ENCODE peak calls at places on chromosomes 7 and 10, in ten cellular contexts. X is A549; T is uterus; Y is IMR-90; H is PC-9; U is Peyer's patch; J is OCI-LY7; N is suprapubic skin; A is CD8-positive, alpha-beta T cell; I is heart right ventricle. V is an unnamed sample.

GRCh38 chr7:16951483-16952080 is 69.8 kb upstream of the AGR3 start:
- DNase-seq in X (no peak), T (no peak), Y (no peak), H (no peak), U (no peak), J (no peak), N (no peak), A (no peak), I (no peak), V (no peak)

GRCh38 chr7:95066736-95067530 is 159.5 kb downstream of the PPP1R9A start:
- DNase-seq in X (peak; percentile 36), T (no peak), Y (peak; percentile 14), H (no peak), U (no peak), J (no peak), N (no peak), A (no peak), I (no peak), V (no peak)

GRCh38 chr10:95229724-95230627 is 35.9 kb downstream of the ACSM6 start:
- DNase-seq in X (peak; percentile 60), T (no peak), Y (peak; percentile 98), H (peak; percentile 48), U (no peak), J (no peak), N (no peak), A (no peak), I (no peak), V (no peak)

GRCh38 chr7:28661826-28662225 is 249.5 kb downstream of the CREB5 start:
- DNase-seq in X (no peak), T (no peak), Y (no peak), H (no peak), U (no peak), J (no peak), N (no peak), A (no peak), I (no peak), V (no peak)

GRCh38 chr7:117582219-117582704 is 102.4 kb downstream of the CFTR start:
- DNase-seq in X (peak; percentile 59), T (no peak), Y (peak; percentile 98), H (peak; percentile 78), U (no peak), J (no peak), N (no peak), A (no peak), I (peak; percentile 57), V (no peak)

GRCh38 chr7:140640727-140641531 is at the start of gene DENND2A:
- DNase-seq in X (no peak), T (peak; percentile 87), Y (peak; percentile 76), H (no peak), U (peak; percentile 66), J (no peak), N (peak; percentile 83), A (no peak), I (peak; percentile 82), V (peak; percentile 81)

GRCh38 chr10:86206216-86206615 is 160.4 kb downstream of the GRID1 start:
- DNase-seq in X (no peak), T (no peak), Y (no peak), H (no peak), U (peak; percentile 40), J (no peak), N (peak; percentile 76), A (no peak), I (no peak), V (peak; percentile 69)

GRCh38 chr7:74051629-74052410 is 23.8 kb downstream of the ELN start:
- DNase-seq in X (peak; percentile 52), T (no peak), Y (no peak), H (peak; percentile 78), U (peak; percentile 59), J (peak; percentile 52), N (no peak), A (no peak), I (no peak), V (peak; percentile 63)

GRCh38 chr10:93106631-93107072 is 33.0 kb downstream of the CYP26A1 start:
- DNase-seq in X (no peak), T (no peak), Y (peak; percentile 10), H (no peak), U (no peak), J (no peak), N (no peak), A (no peak), I (no peak), V (no peak)

GRCh38 chr7:158815046-158815445 is 14.3 kb downstream of the ESYT2 start:
- DNase-seq in X (no peak), T (no peak), Y (peak; percentile 37), H (peak; percentile 9), U (no peak), J (no peak), N (no peak), A (no peak), I (no peak), V (no peak)

GRCh38 chr7:138919912-138920311 is 61.3 kb downstream of the KIAA1549 start:
- DNase-seq in X (no peak), T (no peak), Y (no peak), H (no peak), U (no peak), J (no peak), N (no peak), A (no peak), I (no peak), V (no peak)

GRCh38 chr7:146654048-146654447 is 537.4 kb downstream of the CNTNAP2 start:
- DNase-seq in X (no peak), T (no peak), Y (no peak), H (no peak), U (no peak), J (no peak), N (no peak), A (no peak), I (no peak), V (no peak)

DNA sequence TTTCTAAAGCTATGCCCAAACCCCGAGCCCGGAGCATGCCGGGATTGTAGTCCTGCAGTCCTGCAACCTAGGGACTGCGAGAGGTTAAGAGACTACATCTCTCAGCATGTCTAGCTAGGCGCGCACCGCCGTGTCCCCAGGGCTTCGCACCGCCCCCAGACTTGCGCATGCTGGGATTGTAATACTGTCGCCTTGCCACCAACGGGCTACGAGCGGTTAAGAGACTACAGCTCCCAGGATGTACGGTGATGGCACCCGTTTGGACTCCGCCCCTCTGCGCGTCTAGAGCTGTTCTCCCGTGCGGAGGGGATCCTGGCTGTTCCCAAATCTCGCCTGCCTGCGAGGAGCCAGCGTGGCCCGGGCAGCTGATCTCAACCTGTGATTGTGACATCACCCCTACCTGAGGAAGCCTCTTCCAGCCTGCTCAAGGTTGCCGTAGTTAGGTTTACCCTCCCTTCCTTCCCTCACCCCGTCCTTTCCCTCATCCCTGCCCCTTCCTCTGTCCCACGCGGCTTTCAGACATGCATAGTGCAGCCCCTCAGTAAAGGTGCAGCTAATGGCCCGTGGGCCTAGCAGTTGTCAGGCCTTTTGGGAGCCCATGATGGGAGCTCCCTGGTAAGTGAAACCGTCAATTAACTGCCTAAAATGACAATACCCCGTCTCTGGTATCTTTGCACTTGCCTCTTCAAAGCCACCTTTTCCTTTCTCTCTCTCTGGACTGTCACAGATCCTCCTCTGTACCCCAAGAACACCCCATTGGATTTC is 6.3 kb upstream of the ZNF736 start:
- DNase-seq in X (no peak), T (peak; percentile 90), Y (peak; percentile 68), H (peak; percentile 94), U (peak; percentile 92), J (peak; percentile 98), N (peak; percentile 95), A (peak; percentile 89), I (peak; percentile 91), V (peak; percentile 99)
- H3K4me3 ChIP-seq in X (no peak overlapping the region), T (peak overlapping the region; percentile 51), Y (peak overlapping the region; percentile 59), H (peak overlapping the region; percentile 73), U (peak overlapping the region; percentile 69), J (peak overlapping the region; percentile 91), N (peak overlapping the region; percentile 55), A (peak overlapping the region; percentile 80), I (peak overlapping the region; percentile 64), V (peak overlapping the region; percentile 57)

GRCh38 chr10:89296227-89296648 is 5.6 kb upstream of the IFIT2 start:
- DNase-seq in X (no peak), T (no peak), Y (peak; percentile 79), H (no peak), U (no peak), J (peak; percentile 11), N (no peak), A (no peak), I (no peak), V (no peak)
- H3K4me1 ChIP-seq in X (peaks cover 10% of the 10 kb centered on the region), T (no peaks in the 10 kb centered on the region), Y (peaks cover 6% of the 10 kb centered on the region), H (peaks cover 14% of the 10 kb centered on the region), U (no peaks in the 10 kb centered on the region), J (peaks cover 3% of the 10 kb centered on the region), N (peaks cover 26% of the 10 kb centered on the region), A (peaks cover 7% of the 10 kb centered on the region), I (peaks cover 5% of the 10 kb centered on the region), V (peaks cover 43% of the 10 kb centered on the region)

DNA sequence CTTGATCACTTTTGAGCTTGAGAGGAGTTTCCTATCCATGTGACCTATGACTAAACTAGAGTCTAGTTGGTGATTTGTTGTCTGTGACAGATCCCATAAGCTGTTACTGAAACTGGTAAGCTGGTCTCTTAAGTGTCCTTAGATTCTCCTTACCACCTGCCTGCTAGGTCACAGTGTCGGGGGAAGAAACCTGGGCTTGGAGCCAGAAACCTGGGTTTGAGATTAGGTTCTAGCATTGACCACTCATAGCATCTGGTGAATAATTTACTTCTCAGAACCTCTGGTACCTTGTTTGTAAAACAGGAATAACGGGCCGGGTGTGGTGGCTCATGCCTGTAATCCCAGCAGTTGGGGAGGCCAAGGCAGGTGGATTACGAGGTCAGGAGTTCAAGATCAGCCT is 21.8 kb upstream of the ITPRID1 start:
- DNase-seq in X (no peak), T (no peak), Y (no peak), H (no peak), U (no peak), J (no peak), N (no peak), A (no peak), I (no peak), V (no peak)
- TF ChIP-seq CTCF in X (no peak), T (no peak), Y (no peak), H (no peak), U (no peak), J (no peak), N (no peak), A (no peak), I (no peak), V (no peak)

GRCh38 chr7:155256081-155256760 is 41.5 kb upstream of the INSIG1 start:
- DNase-seq in X (no peak), T (no peak), Y (no peak), H (no peak), U (peak; percentile 30), J (no peak), N (no peak), A (no peak), I (no peak), V (peak; percentile 48)

GRCh38 chr7:155259791-155260497 is 37.7 kb upstream of the INSIG1 start:
- DNase-seq in X (no peak), T (no peak), Y (no peak), H (no peak), U (no peak), J (no peak), N (no peak), A (no peak), I (no peak), V (peak; percentile 72)

GRCh38 chr7:155257482-155258232 is 40.0 kb upstream of the INSIG1 start:
- DNase-seq in X (no peak), T (peak; percentile 71), Y (no peak), H (peak; percentile 35), U (no peak), J (no peak), N (peak; percentile 89), A (no peak), I (peak; percentile 82), V (no peak)

GRCh38 chr7:155256761-155257481 is 40.8 kb upstream of the INSIG1 start:
- DNase-seq in X (no peak), T (no peak), Y (no peak), H (no peak), U (no peak), J (no peak), N (no peak), A (no peak), I (no peak), V (no peak)

GRCh38 chr7:155258233-155258575 is 39.5 kb upstream of the INSIG1 start:
- DNase-seq in X (no peak), T (peak; percentile 26), Y (peak; percentile 79), H (peak; percentile 64), U (no peak), J (no peak), N (no peak), A (no peak), I (no peak), V (no peak)
- H3K4me3 ChIP-seq in X (no peak overlapping the region), T (no peak overlapping the region), Y (no peak overlapping the region), H (no peak overlapping the region), U (no peak overlapping the region), J (no peak overlapping the region), N (no peak overlapping the region), A (no peak overlapping the region), I (peak overlapping the region; percentile 27), V (no peak overlapping the region)

V was measured in spleen.